ENCODE peak calls at places on chromosomes 7 and 10, in seven cellular contexts. N, I, O, M, K, R and Q are unnamed samples.

GRCh38 chr7:30027065-30027456 is 559 bp upstream of the FKBP14 start:
- DNase-seq in N (no peak), I (no peak), O (no peak), M (peak; percentile 48), K (peak; percentile 57), R (no peak), Q (no peak)

GRCh38 chr10:100670368-100670767 is 75.0 kb upstream of the PAX2 start:
- DNase-seq in N (no peak), I (no peak), O (no peak), M (no peak), K (no peak), R (no peak), Q (no peak)

GRCh38 chr7:47045592-47045991 is 536.3 kb downstream of the TNS3 start:
- DNase-seq in N (no peak), I (no peak), O (no peak), M (peak; percentile 32), K (peak; percentile 19), R (no peak), Q (no peak)

GRCh38 chr10:31318382-31318853 is 598 bp upstream of the ZEB1 start:
- DNase-seq in N (peak; percentile 51), I (peak; percentile 40), O (peak; percentile 58), M (peak; percentile 76), K (peak; percentile 80), R (no peak), Q (peak; percentile 86)

GRCh38 chr7:71976670-71977069 is 435.5 kb downstream of the CALN1 start:
- DNase-seq in N (no peak), I (no peak), O (no peak), M (no peak), K (no peak), R (no peak), Q (no peak)

GRCh38 chr10:132957981-132958885 is 15.9 kb upstream of the CFAP46 start:
- DNase-seq in N (no peak), I (no peak), O (no peak), M (no peak), K (no peak), R (no peak), Q (no peak)

GRCh38 chr10:75904499-75905283 is 473.3 kb downstream of the LRMDA start:
- DNase-seq in N (no peak), I (no peak), O (no peak), M (no peak), K (no peak), R (no peak), Q (no peak)

GRCh38 chr7:11130012-11130411 is 156.3 kb downstream of the PHF14 start:
- DNase-seq in N (no peak), I (no peak), O (no peak), M (peak; percentile 77), K (peak; percentile 95), R (peak; percentile 56), Q (no peak)

GRCh38 chr10:132062641-132063390 is 2.9 kb upstream of the JAKMIP3 start:
- DNase-seq in N (no peak), I (no peak), O (no peak), M (no peak), K (no peak), R (no peak), Q (peak; percentile 73)

GRCh38 chr7:156703209-156703608 is 62.6 kb downstream of the RNF32 start:
- DNase-seq in N (peak; percentile 19), I (no peak), O (no peak), M (peak; percentile 12), K (no peak), R (no peak), Q (no peak)

GRCh38 chr7:121330053-121330833 is 1.4 kb downstream of the WNT16 start:
- DNase-seq in N (no peak), I (no peak), O (no peak), M (no peak), K (no peak), R (peak; percentile 53), Q (no peak)

GRCh38 chr7:74306737-74307469 is 17.7 kb downstream of the CLIP2 start:
- DNase-seq in N (peak; percentile 54), I (no peak), O (peak; percentile 54), M (peak; percentile 74), K (peak; percentile 85), R (peak; percentile 75), Q (no peak)

GRCh38 chr7:76314042-76314721 is 11.7 kb downstream of the HSPB1 start:
- DNase-seq in N (peak; percentile 97), I (peak; percentile 89), O (peak; percentile 97), M (peak; percentile 95), K (peak; percentile 89), R (peak; percentile 91), Q (peak; percentile 98)

GRCh38 chr7:66321283-66321682 is 116.1 kb downstream of the TPST1 start:
- DNase-seq in N (no peak), I (no peak), O (no peak), M (no peak), K (no peak), R (no peak), Q (no peak)

GRCh38 chr7:114107522-114107921 is 188.7 kb upstream of the PPP1R3A start:
- DNase-seq in N (no peak), I (no peak), O (no peak), M (no peak), K (no peak), R (no peak), Q (no peak)

GRCh38 chr10:53025172-53025651 is 252.6 kb upstream of the MBL2 start:
- DNase-seq in N (no peak), I (no peak), O (no peak), M (peak; percentile 53), K (peak; percentile 21), R (peak; percentile 45), Q (no peak)

GRCh38 chr7:101381549-101381948 is 18.9 kb downstream of the COL26A1 start:
- DNase-seq in N (no peak), I (no peak), O (no peak), M (no peak), K (no peak), R (no peak), Q (no peak)

DNA sequence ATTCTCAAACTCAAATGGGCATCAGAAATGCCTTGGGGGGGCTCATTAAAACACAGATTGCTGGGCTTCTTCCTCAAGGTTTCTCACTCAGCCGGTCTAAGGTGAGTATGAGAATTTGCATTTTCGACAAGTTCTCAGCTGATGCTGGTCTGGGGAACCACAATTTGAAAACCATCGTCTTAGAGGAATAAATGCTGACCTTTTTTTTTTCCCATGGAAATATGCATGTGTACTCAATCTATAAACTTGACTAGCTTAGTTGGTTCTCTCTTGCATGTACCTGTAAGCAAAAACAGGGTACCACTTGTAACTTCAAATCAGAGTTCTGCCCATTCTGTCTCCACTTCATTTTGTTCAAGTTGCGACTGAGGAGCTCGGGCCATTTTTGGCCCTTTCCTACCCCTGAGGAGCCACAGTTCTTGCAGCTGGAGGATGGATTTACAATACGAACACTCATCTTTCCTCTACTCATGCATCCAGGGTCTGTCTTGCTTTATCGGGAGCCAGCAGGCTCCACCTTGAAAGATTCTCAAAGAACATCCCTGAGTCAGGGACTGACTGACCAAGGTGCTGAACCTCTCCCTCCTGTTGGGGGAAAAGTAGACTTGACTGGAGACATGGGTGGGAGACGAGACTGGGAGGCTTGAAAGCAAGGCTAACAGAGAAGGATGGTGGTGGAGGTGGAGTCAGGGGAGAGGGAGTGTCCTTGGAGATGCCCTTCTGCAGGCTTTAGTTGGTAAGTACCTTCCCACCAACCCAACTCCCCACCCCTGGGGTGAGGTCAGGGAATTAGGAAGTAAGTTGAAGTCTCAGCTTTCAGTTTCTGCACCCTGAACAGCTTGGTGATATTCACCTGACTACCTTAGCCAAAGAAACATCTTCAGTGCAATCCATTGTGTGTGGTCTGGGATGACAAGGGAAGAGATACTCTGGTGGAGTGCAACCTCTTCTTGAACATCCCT is 3.7 kb upstream of the MAPK8 start:
- DNase-seq in N (no peak), I (no peak), O (no peak), M (no peak), K (no peak), R (no peak), Q (no peak)
- TF ChIP-seq CTCF in N (no peak), I (no peak), O (no peak), M (no peak), K (no peak), R (no peak), Q (no peak)

GRCh38 chr7:144459635-144460034 is 56.1 kb upstream of the NOBOX start:
- DNase-seq in N (no peak), I (no peak), O (no peak), M (no peak), K (no peak), R (no peak), Q (no peak)

GRCh38 chr7:144452064-144452463 is 48.6 kb upstream of the NOBOX start:
- DNase-seq in N (no peak), I (no peak), O (no peak), M (no peak), K (no peak), R (no peak), Q (no peak)

GRCh38 chr7:144455040-144455404 is 51.5 kb upstream of the NOBOX start:
- DNase-seq in N (no peak), I (no peak), O (no peak), M (no peak), K (no peak), R (no peak), Q (no peak)

DNA sequence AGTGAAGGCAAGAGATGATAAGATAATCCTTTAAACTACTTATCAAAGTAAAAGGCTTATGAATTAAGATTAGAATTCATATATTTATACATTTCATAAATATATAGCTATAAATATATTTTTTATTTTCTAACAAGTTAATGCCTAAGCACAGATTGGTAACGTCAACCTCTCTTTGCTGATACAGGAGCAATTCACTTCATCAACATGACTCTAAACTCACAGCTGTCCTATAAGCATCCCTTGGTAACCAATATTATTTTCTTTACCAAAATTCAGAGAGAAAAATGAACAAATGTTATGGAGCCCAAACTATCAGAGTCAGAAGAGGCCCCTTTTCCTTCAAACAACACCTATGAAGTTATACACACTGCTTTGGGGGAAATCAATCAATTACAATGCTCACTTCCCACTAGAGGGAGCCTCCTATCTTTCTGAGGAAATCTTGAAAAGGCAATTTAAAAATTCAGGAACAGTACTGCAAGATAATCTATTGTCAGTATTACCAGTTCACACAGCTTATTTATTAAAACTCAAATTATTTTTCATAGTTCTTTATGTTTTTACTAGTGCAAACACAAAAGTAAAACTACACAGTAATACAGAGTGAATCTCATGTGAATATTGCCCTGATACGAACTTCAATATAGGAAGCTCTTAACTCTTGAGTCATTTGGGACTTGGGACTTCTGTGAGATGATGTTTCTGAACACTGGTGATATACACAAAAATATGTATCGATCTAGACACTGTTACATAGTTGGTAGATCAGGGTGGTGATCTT is 51.0 kb upstream of the NOBOX start:
- DNase-seq in N (no peak), I (no peak), O (no peak), M (peak; percentile 13), K (no peak), R (peak; percentile 2), Q (no peak)
- TF ChIP-seq CTCF in N (peak; percentile 48), I (peak; percentile 18), O (no peak), M (peak; percentile 61), K (no peak), R (peak; percentile 43), Q (peak; percentile 27)

DNA sequence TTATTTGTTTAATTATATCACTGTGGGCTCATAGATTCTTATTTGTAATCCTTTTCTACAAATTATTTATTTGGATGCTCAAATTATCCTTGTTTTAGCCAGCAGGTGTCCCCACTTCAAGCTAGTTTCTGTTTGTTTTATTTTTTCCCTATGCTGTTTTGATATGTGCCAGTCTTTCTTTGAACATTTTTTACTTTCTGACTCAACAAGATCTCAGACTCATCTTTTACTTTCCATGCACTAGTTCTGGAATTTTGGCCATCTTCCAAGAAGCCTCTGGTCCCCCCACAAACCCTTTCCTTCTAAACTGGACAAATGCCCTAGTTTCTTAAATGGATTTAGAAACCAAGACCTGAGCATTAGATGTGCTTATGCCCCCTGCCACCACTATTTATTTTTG is 11.5 kb upstream of the MRPS16 start:
- DNase-seq in N (no peak), I (no peak), O (no peak), M (peak; percentile 51), K (peak; percentile 36), R (peak; percentile 34), Q (no peak)
- TF ChIP-seq CTCF in N (peak; percentile 50), I (no peak), O (peak; percentile 47), M (peak; percentile 61), K (peak; percentile 59), R (peak; percentile 54), Q (peak; percentile 62)

GRCh38 chr7:149872419-149873073 is 1.2 kb upstream of the ATP6V0E2 start:
- DNase-seq in N (peak; percentile 84), I (peak; percentile 42), O (peak; percentile 92), M (peak; percentile 76), K (peak; percentile 81), R (peak; percentile 83), Q (peak; percentile 84)
- TF ChIP-seq CTCF in N (peak; percentile 46), I (no peak), O (peak; percentile 58), M (peak; percentile 12), K (peak; percentile 33), R (peak; percentile 30), Q (peak; percentile 34)